ENCODE peak calls at places on chromosomes 6 and 20, in six cellular contexts. D, Q, Y, W, H and U are unnamed samples.

GRCh38 chr20:11235058-11235457 is 561.3 kb upstream of the JAG1 start:
- DNase-seq in D (no peak), H (no peak), Q (no peak), W (no peak), Y (no peak), U (no peak)

GRCh38 chr6:34928695-34929094 is 39.6 kb downstream of the ANKS1A start:
- DNase-seq in H (no peak), D (no peak), Y (no peak), Q (no peak), W (no peak), U (no peak)

GRCh38 chr6:75331134-75331533 is 46.5 kb upstream of the TMEM30A start:
- DNase-seq in H (no peak), Y (no peak), Q (no peak), D (no peak), W (no peak), U (no peak)

GRCh38 chr20:42688576-42688975 is 501.1 kb downstream of the PTPRT start:
- DNase-seq in Q (no peak), D (no peak), Y (no peak), W (no peak), H (no peak), U (no peak)

GRCh38 chr6:159061805-159062563 is 17.2 kb upstream of the TAGAP start:
- DNase-seq in W (peak), Q (no peak), D (no peak), H (peak), Y (no peak), U (peak)

GRCh38 chr6:119255492-119255891 is 94.1 kb downstream of the MAN1A1 start:
- DNase-seq in Y (no peak), W (no peak), H (no peak), Q (no peak), D (no peak), U (no peak)

GRCh38 chr6:16674666-16675392 is 86.4 kb downstream of the ATXN1 start:
- DNase-seq in Q (no peak), D (no peak), Y (no peak), W (no peak), H (no peak), U (no peak)

GRCh38 chr20:15033269-15033668 is 695.9 kb upstream of the FLRT3 start:
- DNase-seq in W (no peak), Q (no peak), H (no peak), Y (no peak), D (no peak), U (no peak)

GRCh38 chr6:34484899-34485298 is 19.0 kb downstream of the PACSIN1 start:
- DNase-seq in W (peak), D (no peak), Y (no peak), Q (no peak), H (peak), U (peak)

GRCh38 chr6:24974182-24975171 is 38.7 kb upstream of the RIPOR2 start:
- DNase-seq in D (no peak), W (no peak), Q (no peak), Y (no peak), H (no peak), U (peak)

GRCh38 chr20:23156170-23156841 is 70.2 kb upstream of the CD93 start:
- DNase-seq in W (no peak), H (no peak), D (no peak), Y (no peak), Q (no peak), U (no peak)

GRCh38 chr20:47054945-47055344 is 160.3 kb downstream of the EYA2 start:
- DNase-seq in Y (no peak), Q (no peak), W (no peak), H (no peak), D (no peak), U (no peak)

GRCh38 chr20:38184098-38184497 is 19.0 kb upstream of the TGM2 start:
- DNase-seq in Q (no peak), D (no peak), Y (no peak), H (no peak), W (no peak), U (no peak)

GRCh38 chr6:35496851-35497570 is at the start of gene TEAD3:
- DNase-seq in W (peak), D (peak), H (no peak), Y (no peak), Q (peak), U (peak)

GRCh38 chr20:42979720-42980119 is 210.0 kb downstream of the PTPRT start:
- DNase-seq in W (no peak), H (no peak), Y (no peak), D (no peak), Q (no peak), U (no peak)

GRCh38 chr6:38209291-38209865 is 389.9 kb downstream of the ZFAND3 start:
- DNase-seq in Q (no peak), H (no peak), W (no peak), D (no peak), Y (no peak), U (no peak)

GRCh38 chr6:69026243-69026642 is 391.2 kb downstream of the ADGRB3 start:
- DNase-seq in W (no peak), D (no peak), H (no peak), Q (no peak), Y (no peak), U (no peak)

GRCh38 chr20:59810376-59811187 is 122.9 kb downstream of the SYCP2 start:
- DNase-seq in Y (peak), H (no peak), W (no peak), Q (no peak), D (no peak), U (no peak)

DNA sequence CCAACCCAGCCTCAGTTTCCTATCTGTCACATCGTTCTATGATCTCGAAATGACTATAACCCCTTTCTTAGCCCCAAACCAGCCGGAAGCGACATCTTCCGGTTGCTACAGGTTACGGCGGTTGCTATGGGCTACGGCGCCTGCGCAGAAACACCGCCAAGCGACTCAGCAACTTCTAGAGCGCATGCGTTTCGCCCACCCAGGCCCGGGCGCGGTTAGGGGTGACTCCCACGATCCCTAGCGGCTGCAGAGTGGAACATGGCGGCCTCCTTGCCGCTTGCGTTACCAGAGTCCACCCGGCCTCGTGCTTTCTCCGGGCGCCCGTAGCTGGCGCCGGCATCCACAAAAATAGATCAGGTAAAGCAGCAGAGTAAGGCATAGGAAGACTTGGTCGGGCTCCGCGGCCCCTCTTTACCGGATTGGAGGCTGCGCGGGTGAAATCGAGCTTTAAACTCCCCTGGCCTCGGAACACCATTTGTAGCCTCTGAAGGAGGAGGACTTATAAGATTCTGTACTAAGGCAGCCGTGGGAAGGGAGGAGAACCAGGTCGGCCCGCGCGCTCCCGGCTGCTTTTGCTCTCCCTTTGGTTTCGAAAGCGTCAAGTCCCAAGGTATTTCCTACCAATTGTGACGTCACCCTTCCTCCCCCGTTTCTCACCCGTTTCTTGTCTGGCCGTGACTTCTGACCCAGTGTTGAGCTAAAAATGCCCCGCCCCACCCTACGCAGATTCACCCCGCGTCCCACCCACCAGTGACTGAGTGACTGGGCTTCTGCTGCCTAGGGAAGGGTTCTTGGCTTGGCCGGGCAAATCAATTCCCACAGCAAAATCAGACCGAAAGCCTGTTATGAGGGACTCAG is 3.5 kb downstream of the SDCBP2 start:
- DNase-seq in W (peak), Q (peak), D (peak), H (peak), Y (peak), U (peak)
- TF ChIP-seq CTCF in W (peak), Q (no peak), D (peak), H (no peak), Y (peak), U (no peak)

DNA sequence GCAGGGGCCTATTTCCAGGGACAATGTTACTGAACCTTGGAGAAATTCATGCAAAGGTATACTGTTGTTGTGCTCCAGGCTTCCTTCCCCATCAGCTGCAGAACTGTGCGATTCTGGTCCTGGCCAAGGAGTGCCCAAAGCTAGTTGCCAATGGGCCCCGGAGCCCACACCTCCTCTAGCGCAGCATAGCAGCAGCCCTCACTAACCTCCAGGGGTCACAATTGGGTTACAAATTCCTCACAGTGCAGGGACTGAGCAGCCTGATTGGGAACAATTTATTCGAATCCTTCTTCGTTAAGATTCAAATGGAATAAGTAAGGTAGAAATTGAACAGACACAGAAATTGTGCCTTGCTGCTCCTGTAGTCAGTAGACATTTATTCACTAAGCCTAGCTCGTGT is 284.9 kb downstream of the PRKN start:
- DNase-seq in Y (no peak), W (no peak), D (peak), H (no peak), Q (no peak), U (no peak)
- TF ChIP-seq CTCF in Y (peak), W (peak), D (peak), H (no peak), Q (peak), U (no peak)

DNA sequence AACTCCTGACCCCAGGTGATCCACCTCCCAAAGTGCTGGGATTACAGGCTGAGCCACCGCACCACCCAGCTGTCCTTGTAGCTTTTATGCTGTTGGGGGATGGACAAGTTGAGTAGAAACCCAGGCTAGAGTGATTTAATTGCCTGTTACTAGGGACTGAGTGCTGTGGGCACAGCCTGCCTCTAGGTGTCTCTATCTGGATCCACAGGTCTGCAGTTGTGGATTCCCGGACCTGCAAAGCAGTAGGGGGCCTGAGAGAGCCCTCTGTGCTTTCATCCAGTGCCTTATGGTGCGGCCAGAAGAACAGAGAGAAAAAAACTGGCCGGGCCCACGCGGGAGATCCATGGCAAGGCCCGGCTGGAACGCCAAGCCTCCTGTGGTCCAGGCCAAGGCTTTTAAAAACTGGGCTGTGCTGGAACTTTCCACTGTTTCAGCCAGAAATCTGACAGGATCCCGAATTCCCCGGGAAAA is 5.1 kb downstream of the SIRPA start:
- DNase-seq in W (peak), Y (peak), H (peak), D (peak), Q (no peak), U (peak)
- TF ChIP-seq CTCF in W (peak), Y (peak), H (peak), D (no peak), Q (peak), U (peak)

GRCh38 chr20:37007898-37008649 is 56.6 kb upstream of the SAMHD1 start:
- DNase-seq in W (no peak), H (no peak), D (no peak), Q (no peak), Y (no peak), U (peak)
- TF ChIP-seq CTCF in W (peak), H (peak), D (no peak), Q (peak), Y (no peak), U (peak)

GRCh38 chr20:57104711-57105110 is 161.7 kb downstream of the BMP7 start:
- DNase-seq in D (no peak), H (no peak), W (no peak), Y (no peak), Q (peak), U (no peak)
- TF ChIP-seq CTCF in D (no peak), H (no peak), W (no peak), Y (no peak), Q (no peak), U (no peak)

GRCh38 chr6:26457796-26458688 is at the start of gene BTN2A1:
- DNase-seq in D (peak), W (peak), Q (peak), H (peak), Y (peak), U (peak)
- TF ChIP-seq CTCF in D (no peak), W (no peak), Q (no peak), H (no peak), Y (peak), U (no peak)

GRCh38 chr20:58028123-58028522 is 200.3 kb downstream of the ANKRD60 start:
- DNase-seq in Y (no peak), H (no peak), D (no peak), W (no peak), Q (no peak), U (no peak)
- TF ChIP-seq CTCF in Y (no peak), H (no peak), D (no peak), W (peak), Q (peak), U (peak)

DNA sequence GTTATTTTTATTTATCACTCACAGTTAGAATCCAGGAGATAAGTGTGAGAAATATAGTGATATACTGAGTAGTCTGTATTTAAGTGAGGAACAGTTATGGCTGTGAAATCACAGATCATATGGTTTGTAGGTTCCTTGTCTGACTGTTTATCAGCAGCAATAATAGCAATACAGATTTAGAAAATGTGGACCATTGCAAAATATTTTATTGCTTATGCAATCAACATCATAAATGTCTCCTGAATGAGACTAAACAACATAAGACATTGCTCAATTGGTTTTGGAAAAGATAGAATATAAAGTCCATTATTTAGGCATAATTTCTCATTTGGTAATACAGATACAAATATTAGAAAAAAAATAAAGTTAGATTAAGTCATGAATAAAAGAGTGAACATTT is 43.7 kb downstream of the CCDC170 start:
- DNase-seq in D (no peak), H (no peak), W (no peak), Y (no peak), Q (no peak), U (no peak)
- TF ChIP-seq CTCF in D (no peak), H (no peak), W (no peak), Y (no peak), Q (no peak), U (no peak)

DNA sequence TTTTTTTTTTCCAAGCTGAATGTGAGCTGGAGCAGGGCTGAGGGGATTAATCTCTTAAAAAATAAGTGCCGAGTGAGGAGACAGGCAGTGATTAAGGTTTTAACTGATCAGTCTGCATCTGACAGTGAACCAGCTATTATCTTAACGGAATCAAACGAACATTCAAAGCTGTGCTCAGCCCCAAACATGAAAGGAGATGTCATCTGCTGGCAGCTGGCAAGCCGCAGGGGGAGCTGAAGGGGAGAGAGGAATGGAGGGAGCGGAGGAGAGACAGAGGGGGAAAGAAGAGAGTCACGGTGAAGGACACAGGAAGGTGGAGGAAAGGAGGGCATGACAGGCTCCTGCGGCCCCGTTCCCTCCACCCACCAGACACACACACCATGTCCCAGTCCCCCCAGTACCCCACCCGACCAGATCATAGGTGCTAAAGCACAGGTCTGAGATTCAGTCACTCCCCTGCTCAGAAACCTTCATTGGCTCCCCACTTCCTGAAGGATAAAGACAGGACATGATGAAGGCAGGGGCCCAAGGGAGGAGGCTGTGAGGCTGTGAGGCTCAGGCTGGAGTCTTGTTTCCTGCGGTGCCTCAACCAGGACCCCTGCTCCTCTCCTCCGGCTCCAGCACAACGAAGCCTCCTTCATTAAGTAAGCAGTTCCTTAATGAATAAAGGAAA is 80.9 kb downstream of the NCR2 start:
- DNase-seq in H (no peak), D (no peak), Y (no peak), Q (no peak), W (no peak), U (no peak)
- TF ChIP-seq CTCF in H (no peak), D (no peak), Y (no peak), Q (no peak), W (no peak), U (no peak)